ENCODE peak calls at places on chromosomes 6 and 20, in four cellular contexts. One of them, this sample, is unnamed.
A peak's percentile ranks its signal among the peaks of the same experiment; 100 is the strongest.

GRCh38 chr6:157535354-157536217 is 154.6 kb downstream of the ZDHHC14 start:
- DNase-seq in NCI-H446: no peak
- DNase-seq in iris pigment epithelial cell: peak; percentile 84
- DNase-seq in lung: no peak
- DNase-seq in this sample: no peak

GRCh38 chr20:33914871-33915270 is 78.8 kb upstream of the RALY start:
- DNase-seq in NCI-H446: no peak
- DNase-seq in iris pigment epithelial cell: peak; percentile 96
- DNase-seq in lung: no peak
- DNase-seq in this sample: no peak

GRCh38 chr6:139764498-139764986 is 390.1 kb upstream of the CITED2 start:
- DNase-seq in NCI-H446: no peak
- DNase-seq in iris pigment epithelial cell: peak; percentile 98
- DNase-seq in lung: no peak
- DNase-seq in this sample: no peak

GRCh38 chr20:11473971-11474370 is 443.7 kb upstream of the BTBD3 start:
- DNase-seq in NCI-H446: no peak
- DNase-seq in iris pigment epithelial cell: no peak
- DNase-seq in lung: no peak
- DNase-seq in this sample: no peak

GRCh38 chr6:16320533-16321340 is 82.3 kb downstream of the GMPR start:
- DNase-seq in NCI-H446: peak; percentile 77
- DNase-seq in iris pigment epithelial cell: peak; percentile 69
- DNase-seq in lung: no peak
- DNase-seq in this sample: no peak

GRCh38 chr20:43916875-43917371 is 2.3 kb downstream of the TOX2 start:
- DNase-seq in NCI-H446: no peak
- DNase-seq in iris pigment epithelial cell: peak; percentile 47
- DNase-seq in lung: no peak
- DNase-seq in this sample: no peak

GRCh38 chr20:43744966-43745733 is 18.3 kb upstream of the GTSF1L start:
- DNase-seq in NCI-H446: no peak
- DNase-seq in iris pigment epithelial cell: no peak
- DNase-seq in lung: no peak
- DNase-seq in this sample: no peak

GRCh38 chr6:131657630-131658111 is 20.6 kb downstream of the ENPP3 start:
- DNase-seq in NCI-H446: no peak
- DNase-seq in iris pigment epithelial cell: peak; percentile 83
- DNase-seq in lung: no peak
- DNase-seq in this sample: no peak

GRCh38 chr6:65776332-65776731 is 69.3 kb upstream of the EYS start:
- DNase-seq in NCI-H446: peak; percentile 4
- DNase-seq in iris pigment epithelial cell: no peak
- DNase-seq in lung: no peak
- DNase-seq in this sample: no peak

GRCh38 chr20:38147751-38148150 is 17.3 kb downstream of the TGM2 start:
- DNase-seq in NCI-H446: no peak
- DNase-seq in iris pigment epithelial cell: no peak
- DNase-seq in lung: no peak
- DNase-seq in this sample: no peak

GRCh38 chr20:39823239-39823638 is 861.1 kb downstream of the DHX35 start:
- DNase-seq in NCI-H446: no peak
- DNase-seq in iris pigment epithelial cell: peak; percentile 45
- DNase-seq in lung: no peak
- DNase-seq in this sample: no peak

GRCh38 chr20:53177687-53178086 is 205.5 kb downstream of the TSHZ2 start:
- DNase-seq in NCI-H446: no peak
- DNase-seq in iris pigment epithelial cell: no peak
- DNase-seq in lung: no peak
- DNase-seq in this sample: no peak

GRCh38 chr6:119077643-119078448 is 618 bp downstream of the FAM184A start:
- DNase-seq in NCI-H446: no peak
- DNase-seq in iris pigment epithelial cell: peak; percentile 0
- DNase-seq in lung: peak; percentile 45
- DNase-seq in this sample: peak; percentile 34

GRCh38 chr6:37977715-37978114 is 158.2 kb downstream of the ZFAND3 start:
- DNase-seq in NCI-H446: no peak
- DNase-seq in iris pigment epithelial cell: no peak
- DNase-seq in lung: no peak
- DNase-seq in this sample: no peak

GRCh38 chr6:151784441-151785214 is 22.9 kb upstream of the ESR1 start:
- DNase-seq in NCI-H446: no peak
- DNase-seq in iris pigment epithelial cell: peak; percentile 11
- DNase-seq in lung: no peak
- DNase-seq in this sample: no peak

GRCh38 chr6:43491750-43492661 is 14.6 kb downstream of the TJAP1 start:
- DNase-seq in NCI-H446: peak; percentile 76
- DNase-seq in iris pigment epithelial cell: peak; percentile 83
- DNase-seq in lung: peak; percentile 75
- DNase-seq in this sample: peak; percentile 84

GRCh38 chr6:165556116-165556843 is 106.8 kb downstream of the PDE10A start:
- DNase-seq in NCI-H446: no peak
- DNase-seq in iris pigment epithelial cell: peak; percentile 18
- DNase-seq in lung: no peak
- DNase-seq in this sample: peak; percentile 72

GRCh38 chr6:4291453-4292403 is 156.4 kb upstream of the ECI2 start:
- DNase-seq in NCI-H446: no peak
- DNase-seq in iris pigment epithelial cell: peak; percentile 84
- DNase-seq in lung: no peak
- DNase-seq in this sample: no peak

GRCh38 chr20:17636523-17637412 is 45.3 kb downstream of the RRBP1 start:
- DNase-seq in NCI-H446: peak; percentile 37
- DNase-seq in iris pigment epithelial cell: no peak
- DNase-seq in lung: no peak
- DNase-seq in this sample: no peak

GRCh38 chr20:63053430-63054102 is 46.8 kb upstream of the BHLHE23 start:
- DNase-seq in NCI-H446: no peak
- DNase-seq in iris pigment epithelial cell: no peak
- DNase-seq in lung: no peak
- DNase-seq in this sample: no peak

GRCh38 chr20:45993197-45993951 is 15.3 kb upstream of the MMP9 start:
- DNase-seq in NCI-H446: no peak
- DNase-seq in iris pigment epithelial cell: peak; percentile 70
- DNase-seq in lung: no peak
- DNase-seq in this sample: no peak